ENCODE peak calls at places on chromosomes 5 and 9, in nine cellular contexts. W is left lung, G is psoas muscle, B is MM.1S, X is dorsolateral prefrontal cortex, K is SJCRH30, Z is thoracic aorta, I is upper lobe of right lung, J is AG09309. A is an unnamed sample.

GRCh38 chr9:88075966-88076285 is 62.3 kb downstream of the SPATA31C2 start:
- DNase-seq in J (no peak), B (no peak), I (no peak), X (no peak), G (no peak), K (peak; percentile 70), W (no peak), Z (no peak), A (no peak)

GRCh38 chr5:160169326-160169725 is 50.1 kb upstream of the PWWP2A start:
- DNase-seq in J (peak; percentile 84), K (no peak), B (no peak), I (no peak), Z (no peak), W (no peak), G (no peak), X (no peak), A (no peak)

GRCh38 chr5:3741372-3741770 is 145.7 kb downstream of the IRX1 start:
- DNase-seq in K (no peak), J (no peak), I (no peak), B (no peak), X (no peak), Z (no peak), G (no peak), W (no peak), A (no peak)

GRCh38 chr9:93427655-93428379 is 23.7 kb upstream of the FAM120A start:
- DNase-seq in G (no peak), J (no peak), X (no peak), I (no peak), B (no peak), Z (no peak), K (no peak), W (no peak), A (no peak)

GRCh38 chr9:69984831-69985230 is 58.8 kb upstream of the MAMDC2 start:
- DNase-seq in J (no peak), Z (no peak), W (no peak), K (no peak), I (no peak), B (no peak), G (no peak), X (no peak), A (no peak)

GRCh38 chr5:90878549-90879196 is 320.1 kb downstream of the ADGRV1 start:
- DNase-seq in W (peak; percentile 38), I (no peak), G (no peak), X (no peak), J (no peak), B (no peak), K (peak; percentile 9), Z (no peak), A (no peak)

GRCh38 chr5:80125022-80125961 is 90.1 kb downstream of the THBS4 start:
- DNase-seq in W (no peak), I (no peak), G (no peak), J (no peak), B (no peak), K (no peak), X (no peak), Z (no peak), A (no peak)

GRCh38 chr5:95861858-95862561 is 39.5 kb upstream of the GLRX start:
- DNase-seq in G (no peak), W (no peak), J (peak; percentile 63), X (no peak), I (no peak), K (no peak), B (no peak), Z (no peak), A (peak; percentile 67)

GRCh38 chr5:151026674-151027073 is 6.3 kb downstream of the GPX3 start:
- DNase-seq in W (no peak), I (no peak), B (no peak), X (no peak), K (no peak), J (no peak), G (peak; percentile 45), Z (no peak), A (no peak)

GRCh38 chr5:151026088-151026487 is 5.7 kb downstream of the GPX3 start:
- DNase-seq in X (no peak), K (no peak), Z (no peak), W (no peak), G (peak; percentile 46), J (no peak), B (no peak), I (no peak), A (no peak)

GRCh38 chr5:151023651-151024050 is 3.3 kb downstream of the GPX3 start:
- DNase-seq in G (peak; percentile 64), K (no peak), J (no peak), W (peak; percentile 61), Z (no peak), I (peak; percentile 72), X (no peak), B (no peak), A (no peak)

GRCh38 chr5:151024440-151024839 is 4.0 kb downstream of the GPX3 start:
- DNase-seq in K (no peak), X (no peak), G (no peak), J (no peak), I (no peak), B (no peak), W (no peak), Z (no peak), A (no peak)

DNA sequence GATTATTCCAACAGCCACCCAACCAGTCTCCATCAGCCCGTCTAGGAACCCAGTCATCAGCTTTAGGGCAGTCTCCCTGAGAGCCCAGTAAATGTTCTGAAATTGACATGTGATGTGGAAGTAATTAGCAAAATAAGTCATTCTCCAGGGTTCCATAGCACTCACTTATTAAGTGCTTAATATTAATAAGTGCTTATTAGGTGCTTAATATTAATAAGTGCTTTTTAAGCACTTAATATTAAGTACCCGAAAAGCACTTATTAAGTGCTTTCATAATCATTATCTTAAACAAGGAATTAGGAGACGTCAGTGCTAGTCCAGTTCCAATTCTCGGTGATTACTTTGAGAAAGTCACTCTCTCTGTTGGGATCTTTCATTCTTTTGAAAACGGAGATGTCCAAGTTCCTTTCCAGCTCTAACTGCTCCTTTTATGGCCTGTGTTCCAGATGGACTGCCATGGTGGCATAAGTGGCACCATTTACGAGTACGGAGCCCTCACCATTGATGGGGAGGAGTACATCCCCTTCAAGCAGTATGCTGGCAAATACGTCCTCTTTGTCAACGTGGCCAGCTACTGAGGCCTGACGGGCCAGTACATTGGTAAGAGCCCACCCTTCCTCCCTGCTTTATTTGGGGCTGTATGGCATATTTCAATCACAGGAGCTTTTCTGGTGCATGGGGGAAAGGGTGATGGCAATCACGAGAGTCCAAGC is 4.7 kb downstream of the GPX3 start:
- DNase-seq in J (no peak), B (no peak), I (no peak), Z (no peak), G (no peak), W (no peak), K (no peak), X (no peak), A (no peak)
- H3K4me3 ChIP-seq in J (no peak overlapping the region), B (no peak overlapping the region), I (peak overlapping the region; percentile 82), Z (peak overlapping the region; percentile 88), G (peak overlapping the region; percentile 98), W (no peak overlapping the region), K (no peak overlapping the region), X (no peak overlapping the region), A (no peak overlapping the region)

GRCh38 chr5:1385395-1386273 is 40.7 kb upstream of the CLPTM1L start:
- DNase-seq in W (peak; percentile 94), G (peak; percentile 84), B (peak; percentile 89), K (peak; percentile 29), I (peak; percentile 97), X (peak; percentile 71), Z (peak; percentile 25), J (no peak), A (no peak)

GRCh38 chr5:1387876-1388275 is 43.0 kb upstream of the CLPTM1L start:
- DNase-seq in K (no peak), X (no peak), G (no peak), I (no peak), W (no peak), B (no peak), Z (no peak), J (no peak), A (no peak)

GRCh38 chr5:1386274-1386717 is 41.4 kb upstream of the CLPTM1L start:
- DNase-seq in B (peak; percentile 72), K (no peak), I (peak; percentile 91), X (peak; percentile 20), Z (no peak), W (peak; percentile 85), J (no peak), G (peak; percentile 35), A (no peak)

GRCh38 chr5:1388383-1388967 is 43.6 kb upstream of the CLPTM1L start:
- DNase-seq in Z (no peak), X (no peak), K (no peak), B (no peak), I (no peak), J (no peak), W (no peak), G (no peak), A (no peak)

DNA sequence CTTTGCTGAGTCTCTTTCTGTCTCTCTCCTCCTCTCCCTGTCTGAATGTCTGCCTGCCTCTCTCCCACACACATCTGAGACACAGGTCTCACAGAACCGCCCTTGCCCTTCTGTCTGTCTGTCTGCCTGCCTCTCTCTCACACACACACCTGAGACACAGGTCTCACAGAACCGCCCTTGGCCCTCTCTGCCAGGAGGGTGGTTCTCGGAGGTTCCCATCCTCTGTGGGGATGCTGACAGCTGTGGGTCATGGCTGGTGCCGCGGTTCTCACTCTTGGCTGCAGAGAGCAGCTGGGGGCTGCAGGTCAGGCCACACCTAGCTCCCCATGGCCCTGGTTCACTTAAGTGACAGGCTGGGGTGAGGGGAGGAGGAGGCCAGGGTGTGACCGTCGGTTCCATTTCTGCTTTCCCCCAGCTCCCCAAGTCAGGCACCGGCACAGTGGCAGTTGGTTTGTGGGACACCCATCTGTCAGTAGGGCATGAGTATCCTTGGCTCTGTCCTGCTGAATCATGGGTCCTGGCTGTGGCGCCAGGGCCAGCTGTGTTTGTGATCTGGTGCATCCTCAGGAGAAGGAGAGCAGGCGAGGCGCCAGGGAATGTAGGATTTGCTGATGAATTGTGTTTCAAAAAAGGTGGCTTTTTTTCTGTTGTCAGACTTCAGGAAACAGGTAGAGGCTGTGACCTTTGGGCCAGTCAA is 42.3 kb upstream of the CLPTM1L start:
- DNase-seq in G (no peak), I (no peak), W (no peak), J (no peak), Z (no peak), B (no peak), X (peak; percentile 21), K (no peak), A (no peak)
- H3K4me3 ChIP-seq in G (no peak overlapping the region), I (no peak overlapping the region), W (no peak overlapping the region), J (no peak overlapping the region), Z (no peak overlapping the region), B (no peak overlapping the region), X (no peak overlapping the region), K (no peak overlapping the region), A (no peak overlapping the region)

GRCh38 chr5:36240779-36241635 is 718 bp downstream of the NADK2 start:
- DNase-seq in I (peak; percentile 80), K (peak; percentile 81), X (peak; percentile 29), W (peak; percentile 76), J (no peak), Z (no peak), B (peak; percentile 57), G (peak; percentile 60), A (no peak)

GRCh38 chr5:36236801-36237200 is 4.9 kb downstream of the NADK2 start:
- DNase-seq in G (no peak), Z (no peak), K (no peak), J (no peak), W (no peak), B (no peak), X (no peak), I (no peak), A (no peak)

GRCh38 chr5:36239370-36240293 is 2.1 kb downstream of the NADK2 start:
- DNase-seq in X (no peak), B (peak; percentile 44), Z (no peak), I (no peak), J (no peak), K (no peak), W (no peak), G (no peak), A (no peak)

GRCh38 chr5:36237756-36238155 is 4.0 kb downstream of the NADK2 start:
- DNase-seq in Z (no peak), X (no peak), G (no peak), B (no peak), I (no peak), K (no peak), J (no peak), W (no peak), A (no peak)

DNA sequence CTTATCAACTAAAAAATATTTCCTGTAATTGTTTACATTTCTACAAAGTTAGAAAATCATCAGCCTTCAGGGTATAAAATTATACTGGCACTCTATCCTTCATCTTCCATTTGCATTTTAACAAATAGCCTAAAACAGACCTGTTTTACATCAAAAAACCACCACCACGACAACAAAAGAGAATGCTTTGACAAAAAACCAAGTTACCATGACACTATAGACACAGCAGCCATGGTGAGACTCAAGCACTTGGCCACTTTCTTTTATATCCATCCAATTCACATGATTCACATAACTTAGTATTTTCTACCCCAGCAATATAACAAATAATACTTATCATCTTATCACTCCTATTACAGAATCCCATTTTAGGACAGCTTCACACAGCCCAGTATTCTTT is 2.8 kb downstream of the NADK2 start:
- DNase-seq in X (no peak), J (no peak), B (no peak), W (no peak), I (no peak), G (no peak), Z (no peak), K (no peak), A (no peak)
- H3K4me3 ChIP-seq in X (no peak overlapping the region), J (no peak overlapping the region), B (no peak overlapping the region), W (no peak overlapping the region), I (no peak overlapping the region), G (peak overlapping the region; percentile 91), Z (peak overlapping the region; percentile 95), K (no peak overlapping the region), A (no peak overlapping the region)

GRCh38 chr5:168286386-168286785 is 5.1 kb upstream of the WWC1 start:
- DNase-seq in G (no peak), X (peak; percentile 71), K (no peak), B (no peak), I (no peak), J (no peak), Z (no peak), W (no peak), A (no peak)
- H3K4me3 ChIP-seq in G (no peak overlapping the region), X (no peak overlapping the region), K (no peak overlapping the region), B (no peak overlapping the region), I (no peak overlapping the region), J (no peak overlapping the region), Z (no peak overlapping the region), W (no peak overlapping the region), A (no peak overlapping the region)

A was measured in retinal pigment epithelial cell.